ENCODE peak calls at places on chromosomes 1 and 21, in four cellular contexts. One of them, this sample, is unnamed. For H3K4me1, the result is how much of the 10 kb centered on the place peaks cover.

GRCh38 chr21:31337991-31338891 is 5.8 kb downstream of the TIAM1 start:
- DNase-seq in thyroid gland: no peak
- DNase-seq in PC-9: no peak
- DNase-seq in tibial artery: no peak
- DNase-seq in this sample: no peak

GRCh38 chr21:38027901-38028300 is 111.6 kb upstream of the KCNJ6 start:
- DNase-seq in PC-9: no peak
- DNase-seq in thyroid gland: no peak
- DNase-seq in tibial artery: no peak
- DNase-seq in this sample: no peak

GRCh38 chr21:42079939-42080787 is 9.0 kb downstream of the UMODL1 start:
- DNase-seq in thyroid gland: no peak
- DNase-seq in PC-9: no peak
- DNase-seq in tibial artery: no peak
- DNase-seq in this sample: no peak

GRCh38 chr1:203550846-203551245 is 56.9 kb downstream of the OPTC start:
- DNase-seq in PC-9: no peak
- DNase-seq in tibial artery: no peak
- DNase-seq in thyroid gland: no peak
- DNase-seq in this sample: no peak

GRCh38 chr1:75908717-75909152 is 23.5 kb downstream of the ASB17 start:
- DNase-seq in tibial artery: no peak
- DNase-seq in PC-9: peak
- DNase-seq in thyroid gland: peak
- DNase-seq in this sample: no peak

GRCh38 chr21:45504021-45504515 is 38.2 kb downstream of the SLC19A1 start:
- DNase-seq in tibial artery: no peak
- DNase-seq in PC-9: no peak
- DNase-seq in thyroid gland: no peak
- DNase-seq in this sample: no peak

GRCh38 chr1:72412286-72412685 is 129.9 kb upstream of the NEGR1 start:
- DNase-seq in PC-9: no peak
- DNase-seq in thyroid gland: no peak
- DNase-seq in tibial artery: no peak
- DNase-seq in this sample: no peak

GRCh38 chr1:239723821-239724367 is 337.5 kb downstream of the CHRM3 start:
- DNase-seq in PC-9: no peak
- DNase-seq in tibial artery: no peak
- DNase-seq in thyroid gland: no peak
- DNase-seq in this sample: no peak

GRCh38 chr1:87120779-87121178 is 206.3 kb downstream of the HS2ST1 start:
- DNase-seq in thyroid gland: no peak
- DNase-seq in PC-9: no peak
- DNase-seq in tibial artery: no peak
- DNase-seq in this sample: no peak

GRCh38 chr1:171081220-171081993 is 9.3 kb upstream of the FMO3 start:
- DNase-seq in PC-9: no peak
- DNase-seq in thyroid gland: no peak
- DNase-seq in tibial artery: no peak
- DNase-seq in this sample: no peak
- TF ChIP-seq CTCF in PC-9: peak
- TF ChIP-seq CTCF in thyroid gland: peak
- TF ChIP-seq CTCF in tibial artery: peak
- TF ChIP-seq CTCF in this sample: peak

GRCh38 chr1:207888647-207889046 is 22.3 kb downstream of the CD34 start:
- DNase-seq in thyroid gland: no peak
- DNase-seq in PC-9: no peak
- DNase-seq in tibial artery: peak
- DNase-seq in this sample: peak
- H3K4me1 ChIP-seq in thyroid gland: under half
- H3K4me1 ChIP-seq in PC-9: under half
- H3K4me1 ChIP-seq in tibial artery: under half
- H3K4me1 ChIP-seq in this sample: under half

DNA sequence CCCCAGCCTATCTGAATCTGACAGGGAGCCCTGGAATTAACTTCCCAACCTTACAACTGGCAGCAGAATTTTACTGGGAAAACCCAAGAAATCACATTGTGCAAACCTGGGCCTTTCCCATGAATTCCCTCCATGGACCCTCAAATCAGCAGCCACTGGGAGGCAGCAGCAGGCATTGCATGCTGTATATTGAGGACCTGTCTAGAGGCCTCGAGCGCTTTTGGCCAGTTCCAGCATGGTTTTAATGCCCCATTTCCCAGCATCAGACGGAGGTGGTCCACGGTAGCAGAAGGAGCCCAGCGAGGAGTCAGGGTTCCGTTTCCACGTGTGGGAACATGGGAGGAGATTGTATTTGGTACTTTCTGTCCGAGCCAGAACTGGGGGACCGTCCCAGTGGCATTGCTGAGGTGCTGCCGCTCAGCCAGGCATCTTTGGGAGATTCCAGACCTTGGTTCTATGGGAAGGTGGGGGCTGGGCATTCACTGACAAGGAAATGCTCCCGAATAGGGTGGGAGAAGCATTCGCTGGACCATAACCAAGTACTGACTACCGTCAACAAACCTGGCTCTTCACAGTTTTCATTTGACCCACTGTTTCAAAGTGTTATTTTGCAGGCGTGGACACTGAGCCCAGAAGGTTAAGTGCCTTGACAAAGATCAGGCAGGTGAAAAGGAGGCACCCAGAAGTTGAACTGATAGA is 15.9 kb downstream of the BMP8A start:
- DNase-seq in thyroid gland: peak
- DNase-seq in tibial artery: no peak
- DNase-seq in PC-9: no peak
- DNase-seq in this sample: no peak
- TF ChIP-seq CTCF in thyroid gland: no peak
- TF ChIP-seq CTCF in tibial artery: no peak
- TF ChIP-seq CTCF in PC-9: no peak
- TF ChIP-seq CTCF in this sample: no peak

GRCh38 chr1:155941845-155942507 is 538 bp downstream of the RXFP4 start:
- DNase-seq in thyroid gland: no peak
- DNase-seq in tibial artery: no peak
- DNase-seq in PC-9: no peak
- DNase-seq in this sample: no peak
- H3K4me1 ChIP-seq in thyroid gland: half or more
- H3K4me1 ChIP-seq in tibial artery: under half
- H3K4me1 ChIP-seq in PC-9: half or more
- H3K4me1 ChIP-seq in this sample: under half

GRCh38 chr1:30708361-30708728 is 15.0 kb downstream of the MATN1 start:
- DNase-seq in tibial artery: no peak
- DNase-seq in PC-9: no peak
- DNase-seq in thyroid gland: no peak
- DNase-seq in this sample: no peak
- TF ChIP-seq CTCF in tibial artery: no peak
- TF ChIP-seq CTCF in PC-9: peak
- TF ChIP-seq CTCF in thyroid gland: no peak
- TF ChIP-seq CTCF in this sample: no peak

This sample was measured in stomach.